ENCODE peak calls at places on chromosomes 16 and 17, in nine cellular contexts. One of them, this sample, is unnamed.

GRCh38 chr16:1430759-1431496 is at the start of gene PERCC1:
- DNase-seq in uterus: no peak
- DNase-seq in right cardiac atrium: no peak
- DNase-seq in CD8-positive, alpha-beta memory T cell: no peak
- DNase-seq in left ventricle myocardium inferior: no peak
- DNase-seq in fibroblast of the aortic adventitia: no peak
- DNase-seq in prostate gland: peak
- DNase-seq in adipocyte: peak
- DNase-seq in fibroblast of lung: no peak
- DNase-seq in this sample: no peak

GRCh38 chr17:64028874-64029464 is 8.5 kb upstream of the ICAM2 start:
- DNase-seq in adipocyte: peak
- DNase-seq in fibroblast of lung: peak
- DNase-seq in right cardiac atrium: peak
- DNase-seq in prostate gland: peak
- DNase-seq in left ventricle myocardium inferior: peak
- DNase-seq in uterus: peak
- DNase-seq in fibroblast of the aortic adventitia: peak
- DNase-seq in CD8-positive, alpha-beta memory T cell: peak
- DNase-seq in this sample: peak

GRCh38 chr16:20942271-20942670 is 41.7 kb downstream of the LYRM1 start:
- DNase-seq in uterus: no peak
- DNase-seq in fibroblast of the aortic adventitia: no peak
- DNase-seq in left ventricle myocardium inferior: no peak
- DNase-seq in CD8-positive, alpha-beta memory T cell: no peak
- DNase-seq in right cardiac atrium: no peak
- DNase-seq in prostate gland: no peak
- DNase-seq in adipocyte: no peak
- DNase-seq in fibroblast of lung: no peak
- DNase-seq in this sample: no peak

GRCh38 chr16:68901910-68902309 is 58.6 kb downstream of the TANGO6 start:
- DNase-seq in fibroblast of the aortic adventitia: peak
- DNase-seq in left ventricle myocardium inferior: no peak
- DNase-seq in adipocyte: peak
- DNase-seq in CD8-positive, alpha-beta memory T cell: no peak
- DNase-seq in prostate gland: no peak
- DNase-seq in uterus: no peak
- DNase-seq in fibroblast of lung: peak
- DNase-seq in right cardiac atrium: no peak
- DNase-seq in this sample: peak

GRCh38 chr17:63474174-63474913 is 2.5 kb upstream of the ACE start:
- DNase-seq in left ventricle myocardium inferior: peak
- DNase-seq in right cardiac atrium: peak
- DNase-seq in fibroblast of the aortic adventitia: peak
- DNase-seq in prostate gland: peak
- DNase-seq in uterus: no peak
- DNase-seq in fibroblast of lung: peak
- DNase-seq in adipocyte: no peak
- DNase-seq in CD8-positive, alpha-beta memory T cell: no peak
- DNase-seq in this sample: no peak

GRCh38 chr16:57066625-57067024 is 25.8 kb upstream of the CPNE2 start:
- DNase-seq in uterus: no peak
- DNase-seq in right cardiac atrium: no peak
- DNase-seq in fibroblast of the aortic adventitia: no peak
- DNase-seq in adipocyte: no peak
- DNase-seq in CD8-positive, alpha-beta memory T cell: no peak
- DNase-seq in prostate gland: no peak
- DNase-seq in left ventricle myocardium inferior: no peak
- DNase-seq in fibroblast of lung: no peak
- DNase-seq in this sample: no peak

GRCh38 chr17:9291912-9292562 is 270.7 kb downstream of the NTN1 start:
- DNase-seq in prostate gland: peak
- DNase-seq in adipocyte: peak
- DNase-seq in CD8-positive, alpha-beta memory T cell: no peak
- DNase-seq in uterus: peak
- DNase-seq in right cardiac atrium: peak
- DNase-seq in fibroblast of lung: peak
- DNase-seq in fibroblast of the aortic adventitia: peak
- DNase-seq in left ventricle myocardium inferior: peak
- DNase-seq in this sample: peak

GRCh38 chr16:57997176-57997527 is 3.3 kb downstream of the ZNF319 start:
- DNase-seq in adipocyte: no peak
- DNase-seq in right cardiac atrium: no peak
- DNase-seq in uterus: no peak
- DNase-seq in left ventricle myocardium inferior: no peak
- DNase-seq in CD8-positive, alpha-beta memory T cell: no peak
- DNase-seq in prostate gland: no peak
- DNase-seq in fibroblast of lung: no peak
- DNase-seq in fibroblast of the aortic adventitia: no peak
- DNase-seq in this sample: no peak

GRCh38 chr16:53780051-53780450 is 76.1 kb downstream of the FTO start:
- DNase-seq in fibroblast of the aortic adventitia: no peak
- DNase-seq in left ventricle myocardium inferior: no peak
- DNase-seq in uterus: no peak
- DNase-seq in fibroblast of lung: no peak
- DNase-seq in adipocyte: no peak
- DNase-seq in CD8-positive, alpha-beta memory T cell: no peak
- DNase-seq in prostate gland: peak
- DNase-seq in right cardiac atrium: no peak
- DNase-seq in this sample: no peak

GRCh38 chr16:69435977-69436729 is 11.7 kb downstream of the CYB5B start:
- DNase-seq in uterus: no peak
- DNase-seq in fibroblast of the aortic adventitia: no peak
- DNase-seq in left ventricle myocardium inferior: no peak
- DNase-seq in adipocyte: no peak
- DNase-seq in fibroblast of lung: no peak
- DNase-seq in prostate gland: no peak
- DNase-seq in right cardiac atrium: no peak
- DNase-seq in CD8-positive, alpha-beta memory T cell: no peak
- DNase-seq in this sample: no peak

DNA sequence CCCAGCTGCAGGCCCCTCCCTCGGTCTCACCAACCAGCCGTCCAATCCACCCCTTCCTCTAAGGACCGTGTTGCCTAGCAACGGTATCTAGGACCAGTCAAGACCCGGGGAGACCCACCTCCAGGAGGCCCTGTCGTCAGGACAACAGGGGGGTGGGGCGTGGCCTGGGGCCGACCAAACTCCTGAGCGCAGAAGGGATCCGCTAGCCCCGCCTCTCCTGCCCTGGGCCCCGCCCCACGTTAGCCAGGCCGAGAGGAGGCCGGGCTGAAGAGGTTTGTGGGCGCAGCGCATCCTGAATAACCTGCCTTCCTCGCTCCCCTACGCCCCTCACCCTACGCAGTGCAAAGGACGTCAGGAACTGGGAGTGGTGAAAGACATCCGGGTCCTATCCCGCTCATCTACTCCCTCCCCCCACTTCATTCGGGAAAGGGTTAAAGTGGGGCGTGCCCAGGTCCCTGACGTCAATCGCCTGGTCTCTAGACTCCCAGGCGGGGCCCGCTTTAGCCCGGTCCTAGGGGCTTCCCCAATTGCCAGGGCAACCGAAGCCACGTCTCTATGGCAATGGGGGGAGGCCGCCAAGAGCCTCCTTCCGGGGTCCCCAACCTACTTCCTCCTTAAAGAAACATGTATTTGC is 14.7 kb downstream of the DLG4 start:
- DNase-seq in left ventricle myocardium inferior: peak
- DNase-seq in uterus: peak
- DNase-seq in CD8-positive, alpha-beta memory T cell: peak
- DNase-seq in adipocyte: peak
- DNase-seq in fibroblast of the aortic adventitia: peak
- DNase-seq in fibroblast of lung: peak
- DNase-seq in prostate gland: no peak
- DNase-seq in right cardiac atrium: peak
- DNase-seq in this sample: peak
- H3K4me3 ChIP-seq in left ventricle myocardium inferior: peak
- H3K4me3 ChIP-seq in uterus: peak
- H3K4me3 ChIP-seq in CD8-positive, alpha-beta memory T cell: peak
- H3K4me3 ChIP-seq in adipocyte: peak
- H3K4me3 ChIP-seq in fibroblast of the aortic adventitia: peak
- H3K4me3 ChIP-seq in fibroblast of lung: peak
- H3K4me3 ChIP-seq in prostate gland: peak
- H3K4me3 ChIP-seq in right cardiac atrium: peak
- H3K4me3 ChIP-seq in this sample: peak

GRCh38 chr17:44397479-44398440 is 8.3 kb upstream of the ITGA2B start:
- DNase-seq in right cardiac atrium: no peak
- DNase-seq in fibroblast of lung: no peak
- DNase-seq in uterus: no peak
- DNase-seq in CD8-positive, alpha-beta memory T cell: no peak
- DNase-seq in prostate gland: no peak
- DNase-seq in fibroblast of the aortic adventitia: no peak
- DNase-seq in adipocyte: no peak
- DNase-seq in left ventricle myocardium inferior: no peak
- DNase-seq in this sample: no peak

GRCh38 chr17:44398692-44399691 is 9.5 kb upstream of the ITGA2B start:
- DNase-seq in uterus: no peak
- DNase-seq in CD8-positive, alpha-beta memory T cell: no peak
- DNase-seq in right cardiac atrium: no peak
- DNase-seq in fibroblast of the aortic adventitia: no peak
- DNase-seq in fibroblast of lung: peak
- DNase-seq in left ventricle myocardium inferior: no peak
- DNase-seq in prostate gland: no peak
- DNase-seq in adipocyte: no peak
- DNase-seq in this sample: no peak

GRCh38 chr17:44402564-44403172 is 13.2 kb upstream of the ITGA2B start:
- DNase-seq in adipocyte: no peak
- DNase-seq in fibroblast of the aortic adventitia: no peak
- DNase-seq in uterus: no peak
- DNase-seq in prostate gland: no peak
- DNase-seq in fibroblast of lung: no peak
- DNase-seq in left ventricle myocardium inferior: no peak
- DNase-seq in right cardiac atrium: no peak
- DNase-seq in CD8-positive, alpha-beta memory T cell: no peak
- DNase-seq in this sample: no peak

GRCh38 chr17:44396946-44397345 is 7.5 kb upstream of the ITGA2B start:
- DNase-seq in fibroblast of the aortic adventitia: no peak
- DNase-seq in right cardiac atrium: no peak
- DNase-seq in prostate gland: no peak
- DNase-seq in CD8-positive, alpha-beta memory T cell: no peak
- DNase-seq in adipocyte: no peak
- DNase-seq in uterus: no peak
- DNase-seq in left ventricle myocardium inferior: no peak
- DNase-seq in fibroblast of lung: no peak
- DNase-seq in this sample: no peak

DNA sequence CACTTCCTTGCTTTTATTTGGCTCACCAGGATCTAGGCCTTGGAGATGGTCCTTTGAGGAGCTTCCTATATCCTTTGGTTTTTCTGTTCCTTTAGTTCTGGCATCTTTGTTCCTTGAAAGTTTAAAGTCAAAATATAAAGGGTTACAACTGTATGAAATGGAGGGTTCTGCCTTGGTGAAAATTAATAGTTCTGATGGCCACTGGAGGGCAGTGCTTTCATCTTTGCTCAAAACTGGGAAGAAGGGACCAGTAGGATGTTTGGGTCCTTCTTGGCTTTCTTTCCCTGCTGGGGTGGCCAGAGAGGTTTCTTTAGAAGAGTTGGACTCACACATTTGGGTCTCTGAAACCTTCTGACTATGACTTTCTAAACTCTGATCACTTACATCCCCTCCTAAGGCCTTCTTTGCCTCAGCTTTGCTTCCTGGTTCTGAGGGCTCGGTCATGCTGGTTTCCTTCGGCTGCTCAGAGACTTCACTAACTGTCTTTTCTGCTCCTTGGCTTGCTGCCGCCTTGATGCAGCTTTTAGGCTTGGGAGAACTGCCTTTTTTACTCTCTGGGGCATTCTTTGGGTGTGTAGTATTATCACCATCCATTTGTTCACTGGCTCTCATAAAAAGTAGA is 10.9 kb upstream of the ITGA2B start:
- DNase-seq in right cardiac atrium: no peak
- DNase-seq in left ventricle myocardium inferior: no peak
- DNase-seq in fibroblast of lung: peak
- DNase-seq in adipocyte: peak
- DNase-seq in uterus: no peak
- DNase-seq in prostate gland: no peak
- DNase-seq in fibroblast of the aortic adventitia: peak
- DNase-seq in CD8-positive, alpha-beta memory T cell: no peak
- DNase-seq in this sample: peak
- H3K4me3 ChIP-seq in right cardiac atrium: no peak
- H3K4me3 ChIP-seq in left ventricle myocardium inferior: no peak
- H3K4me3 ChIP-seq in fibroblast of lung: no peak
- H3K4me3 ChIP-seq in adipocyte: no peak
- H3K4me3 ChIP-seq in uterus: no peak
- H3K4me3 ChIP-seq in prostate gland: no peak
- H3K4me3 ChIP-seq in fibroblast of the aortic adventitia: no peak
- H3K4me3 ChIP-seq in CD8-positive, alpha-beta memory T cell: no peak
- H3K4me3 ChIP-seq in this sample: no peak

DNA sequence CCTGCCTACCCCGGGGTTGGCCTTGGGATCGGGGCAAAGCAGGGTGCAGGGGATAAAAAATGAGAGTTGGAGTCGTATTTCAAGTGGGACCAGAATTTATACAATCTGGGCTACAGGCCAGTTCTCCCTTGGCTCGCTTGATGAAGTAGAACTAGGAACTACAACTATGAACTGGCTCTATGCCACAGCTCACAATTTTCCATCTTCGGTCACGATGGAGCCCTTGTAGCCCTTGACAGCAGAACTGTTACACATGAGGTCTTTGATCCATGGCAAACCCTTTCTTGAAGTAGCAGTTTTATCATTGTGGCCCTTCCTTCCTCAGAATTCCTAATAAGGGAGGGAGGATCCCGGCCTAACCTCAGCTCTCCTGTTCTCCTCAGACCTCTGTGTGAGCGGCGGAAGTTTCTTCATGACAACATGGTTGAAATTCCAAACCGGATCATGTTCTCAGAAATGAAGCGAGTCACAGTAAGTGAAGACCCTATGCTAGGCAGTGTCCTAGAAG is 17.1 kb downstream of the LIG3 start:
- DNase-seq in CD8-positive, alpha-beta memory T cell: no peak
- DNase-seq in uterus: peak
- DNase-seq in fibroblast of the aortic adventitia: peak
- DNase-seq in prostate gland: peak
- DNase-seq in left ventricle myocardium inferior: no peak
- DNase-seq in right cardiac atrium: peak
- DNase-seq in fibroblast of lung: peak
- DNase-seq in adipocyte: peak
- DNase-seq in this sample: peak
- H3K4me3 ChIP-seq in CD8-positive, alpha-beta memory T cell: no peak
- H3K4me3 ChIP-seq in uterus: no peak
- H3K4me3 ChIP-seq in fibroblast of the aortic adventitia: no peak
- H3K4me3 ChIP-seq in prostate gland: no peak
- H3K4me3 ChIP-seq in left ventricle myocardium inferior: no peak
- H3K4me3 ChIP-seq in right cardiac atrium: no peak
- H3K4me3 ChIP-seq in fibroblast of lung: no peak
- H3K4me3 ChIP-seq in adipocyte: no peak
- H3K4me3 ChIP-seq in this sample: no peak

DNA sequence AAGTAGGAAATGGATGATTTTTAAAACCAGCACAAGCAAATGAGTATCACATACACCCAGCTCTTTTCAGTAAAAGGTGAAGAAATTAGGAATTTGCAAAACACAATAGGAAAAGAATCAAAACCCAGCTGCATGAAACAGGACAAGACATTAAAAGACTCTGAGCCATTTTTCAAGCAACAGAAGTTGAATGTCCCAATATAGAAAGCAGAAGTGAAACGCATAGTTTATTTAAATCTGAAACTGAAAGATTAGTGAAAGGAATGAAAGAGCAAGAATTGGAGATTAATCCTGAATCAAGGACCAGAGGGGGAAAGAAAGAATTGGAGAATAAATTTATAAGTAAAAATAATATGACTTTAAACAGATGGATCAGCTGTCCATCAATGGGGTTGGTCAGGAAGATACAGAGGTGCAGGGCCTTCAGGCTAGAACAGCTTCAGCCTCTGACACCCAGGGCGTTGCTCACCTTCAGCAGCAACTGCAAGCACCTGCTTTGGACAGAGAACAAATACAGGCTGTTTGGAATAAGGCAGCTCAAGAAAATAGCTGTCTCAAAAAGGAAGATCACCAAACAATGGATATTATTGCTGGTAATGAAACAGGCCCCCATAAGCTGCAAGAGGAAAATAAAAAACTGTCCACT is 3.9 kb upstream of the ARHGAP17 start:
- DNase-seq in fibroblast of lung: no peak
- DNase-seq in left ventricle myocardium inferior: no peak
- DNase-seq in CD8-positive, alpha-beta memory T cell: no peak
- DNase-seq in fibroblast of the aortic adventitia: no peak
- DNase-seq in adipocyte: no peak
- DNase-seq in right cardiac atrium: no peak
- DNase-seq in uterus: no peak
- DNase-seq in prostate gland: no peak
- DNase-seq in this sample: no peak
- H3K4me3 ChIP-seq in fibroblast of lung: no peak
- H3K4me3 ChIP-seq in left ventricle myocardium inferior: no peak
- H3K4me3 ChIP-seq in CD8-positive, alpha-beta memory T cell: peak
- H3K4me3 ChIP-seq in fibroblast of the aortic adventitia: no peak
- H3K4me3 ChIP-seq in adipocyte: no peak
- H3K4me3 ChIP-seq in right cardiac atrium: no peak
- H3K4me3 ChIP-seq in uterus: no peak
- H3K4me3 ChIP-seq in prostate gland: no peak
- H3K4me3 ChIP-seq in this sample: no peak